ENCODE peak calls at places on chromosome 18, in six cellular contexts. U is tibial nerve, M is HAP-1, Y is astrocyte, W is NT2/D1, P is breast epithelium. T is an unnamed sample.

GRCh38 chr18:50560681-50561629 is 1.1 kb downstream of the MAPK4 start:
- DNase-seq in U (no peak), M (peak; percentile 42), Y (no peak), W (no peak), P (no peak), T (peak; percentile 33)

GRCh38 chr18:26225022-26225693 is 1.1 kb upstream of the TAF4B start:
- DNase-seq in U (no peak), M (peak; percentile 18), Y (no peak), W (no peak), P (no peak), T (no peak)

GRCh38 chr18:47795448-47795843 is 135.0 kb downstream of the SMAD2 start:
- DNase-seq in U (no peak), M (no peak), Y (no peak), W (no peak), P (no peak), T (no peak)

GRCh38 chr18:80105369-80106167 is 3.5 kb upstream of the ADNP2 start:
- DNase-seq in U (no peak), M (no peak), Y (no peak), W (no peak), P (no peak), T (no peak)

GRCh38 chr18:23354625-23355024 is 98.5 kb upstream of the RIOK3 start:
- DNase-seq in U (no peak), M (no peak), Y (peak; percentile 81), W (no peak), P (no peak), T (no peak)

GRCh38 chr18:77059294-77059916 is 73.2 kb downstream of the MBP start:
- DNase-seq in U (peak; percentile 67), M (peak; percentile 62), Y (no peak), W (no peak), P (no peak), T (peak; percentile 83)

GRCh38 chr18:48815581-48816324 is 135.0 kb downstream of the SMAD7 start:
- DNase-seq in U (no peak), M (peak; percentile 4), Y (peak; percentile 55), W (no peak), P (no peak), T (no peak)

GRCh38 chr18:29123706-29124530 is 947.0 kb upstream of the CDH2 start:
- DNase-seq in U (no peak), M (no peak), Y (no peak), W (no peak), P (no peak), T (no peak)

GRCh38 chr18:8912348-8913057 is 190.0 kb upstream of the NDUFV2 start:
- DNase-seq in U (no peak), M (no peak), Y (no peak), W (no peak), P (no peak), T (no peak)

GRCh38 chr18:37547196-37547595 is 18.4 kb downstream of the CELF4 start:
- DNase-seq in U (no peak), M (no peak), Y (no peak), W (no peak), P (no peak), T (peak; percentile 33)

GRCh38 chr18:76452357-76452756 is 42.7 kb downstream of the ZNF516 start:
- DNase-seq in U (no peak), M (no peak), Y (peak; percentile 66), W (no peak), P (no peak), T (no peak)

GRCh38 chr18:79943608-79944125 is 7.8 kb downstream of the SLC66A2 start:
- DNase-seq in U (no peak), M (peak; percentile 6), Y (no peak), W (no peak), P (no peak), T (no peak)

GRCh38 chr18:70271742-70272141 is 17.1 kb upstream of the SOCS6 start:
- DNase-seq in U (no peak), M (no peak), Y (no peak), W (no peak), P (no peak), T (no peak)

GRCh38 chr18:7677424-7677823 is 110.3 kb downstream of the PTPRM start:
- DNase-seq in U (no peak), M (no peak), Y (no peak), W (no peak), P (no peak), T (no peak)

GRCh38 chr18:2186967-2187366 is 384.3 kb downstream of the METTL4 start:
- DNase-seq in U (no peak), M (no peak), Y (no peak), W (no peak), P (no peak), T (no peak)

DNA sequence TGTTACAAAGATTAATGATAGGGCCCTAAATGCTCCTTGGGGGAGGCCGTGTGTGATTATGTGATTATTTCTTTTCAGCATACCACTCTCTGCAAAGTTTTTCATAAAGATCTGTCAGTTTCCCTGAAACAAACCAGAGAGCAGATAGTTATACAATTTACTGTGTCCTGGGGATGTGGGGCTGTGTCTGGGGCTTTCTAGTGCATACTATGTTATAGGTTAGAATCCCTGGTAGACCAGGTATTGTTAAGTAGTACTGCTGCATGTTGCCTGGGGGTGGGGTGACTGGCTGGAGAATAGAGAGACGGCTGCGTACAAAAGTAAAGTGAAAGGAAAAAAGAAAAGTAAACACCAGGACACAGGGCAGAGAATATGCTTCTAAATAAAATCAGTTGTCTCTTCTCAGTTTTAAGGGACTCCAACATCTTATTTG is 3.3 kb upstream of the CCBE1 start:
- DNase-seq in U (no peak), M (no peak), Y (no peak), W (no peak), P (no peak), T (no peak)
- H3K4me3 ChIP-seq in U (no peak overlapping the region), M (no peak overlapping the region), Y (no peak overlapping the region), W (no peak overlapping the region), P (no peak overlapping the region), T (no peak overlapping the region)

DNA sequence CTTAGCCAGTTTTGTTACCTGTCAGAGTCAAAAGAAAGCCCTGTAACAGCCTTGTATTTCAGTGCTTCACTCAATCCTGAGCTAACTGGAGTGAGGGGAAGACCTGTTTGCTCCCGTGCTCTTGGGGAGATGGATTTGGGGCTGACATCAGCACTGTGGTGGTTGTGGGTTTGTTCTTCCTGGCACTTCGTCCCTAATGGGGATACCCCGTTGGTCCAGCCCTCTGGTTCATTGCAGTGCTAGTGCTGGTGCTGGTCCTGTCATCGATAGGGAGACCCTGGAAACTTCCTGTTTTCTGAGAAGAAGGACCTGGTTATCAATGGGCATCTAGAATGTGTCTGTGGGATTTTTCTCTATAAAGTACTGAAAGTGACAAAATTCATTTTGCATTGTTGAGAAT is 205.4 kb downstream of the ZNF407 start:
- DNase-seq in U (no peak), M (no peak), Y (no peak), W (no peak), P (no peak), T (no peak)
- H3K9me3 ChIP-seq in U (no peaks in the 10 kb centered on the region), M (no peaks in the 10 kb centered on the region), Y (no peaks in the 10 kb centered on the region), W (no peaks in the 10 kb centered on the region), P (no peaks in the 10 kb centered on the region), T (no peaks in the 10 kb centered on the region)

GRCh38 chr18:31042391-31043181 is at the start of gene DSC3:
- DNase-seq in U (no peak), M (no peak), Y (peak; percentile 19), W (peak; percentile 15), P (peak; percentile 53), T (peak; percentile 35)
- H3K4me3 ChIP-seq in U (peak within 1 kb of the TSS; percentile 39), M (no peak within 1 kb of the TSS), Y (peak within 1 kb of the TSS; percentile 58), W (peak within 1 kb of the TSS; percentile 56), P (peak within 1 kb of the TSS; percentile 70), T (peak within 1 kb of the TSS; percentile 34)

DNA sequence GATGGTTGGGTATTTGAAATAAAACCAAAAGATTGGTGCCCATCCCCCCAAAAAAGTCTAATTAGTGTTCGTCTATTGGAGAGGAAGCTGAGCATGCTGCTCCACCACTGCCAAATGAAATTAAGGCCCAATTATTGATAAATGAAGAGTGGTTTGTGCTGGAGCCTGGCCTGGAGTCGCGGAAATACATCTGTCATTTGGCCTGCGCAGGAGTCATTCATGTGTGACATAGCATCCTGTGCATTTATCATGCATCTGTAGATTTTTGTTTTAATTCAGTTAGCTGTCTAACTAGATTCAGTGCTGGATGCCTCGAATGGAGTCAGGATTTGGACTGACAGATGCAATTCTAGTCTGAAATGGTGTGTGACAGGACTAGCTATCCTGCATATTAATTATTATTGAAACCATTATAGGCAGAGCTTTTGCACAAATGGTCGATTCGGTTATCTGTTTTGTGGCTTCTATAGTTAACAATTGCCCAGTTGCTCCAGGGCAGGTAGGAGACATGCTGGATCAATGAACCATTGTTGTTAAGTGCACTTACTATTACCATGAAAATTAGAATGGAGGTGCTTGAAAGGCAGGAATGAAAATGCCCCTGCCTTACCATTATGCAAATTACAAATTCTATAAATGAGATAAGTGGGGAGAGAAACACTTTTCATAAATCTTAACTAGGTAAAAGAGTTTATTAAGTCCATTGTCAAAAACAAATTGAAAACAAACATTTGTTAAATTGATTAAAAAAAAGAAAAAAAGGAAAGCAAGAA is 450.5 kb upstream of the TCF4 start:
- DNase-seq in U (no peak), M (peak; percentile 76), Y (no peak), W (no peak), P (no peak), T (no peak)
- H3K9me3 ChIP-seq in U (no peaks in the 10 kb centered on the region), M (peaks cover 4% of the 10 kb centered on the region), Y (no peaks in the 10 kb centered on the region), W (peaks cover 1% of the 10 kb centered on the region), P (peaks cover under 1% of the 10 kb centered on the region), T (no peaks in the 10 kb centered on the region)

GRCh38 chr18:46333371-46334199 is 229.4 kb downstream of the HAUS1 start:
- DNase-seq in U (no peak), M (peak; percentile 61), Y (peak; percentile 20), W (no peak), P (peak; percentile 31), T (peak; percentile 33)
- H3K4me3 ChIP-seq in U (peak overlapping the region; percentile 18), M (peak overlapping the region; percentile 37), Y (peak overlapping the region; percentile 55), W (peak overlapping the region; percentile 63), P (peak overlapping the region; percentile 82), T (peak overlapping the region; percentile 99)

GRCh38 chr18:64372850-64373249 is 224.0 kb upstream of the LINC00305 start:
- DNase-seq in U (no peak), M (no peak), Y (no peak), W (no peak), P (no peak), T (no peak)

GRCh38 chr18:64365106-64365505 is 216.2 kb upstream of the LINC00305 start:
- DNase-seq in U (no peak), M (no peak), Y (no peak), W (no peak), P (no peak), T (no peak)

GRCh38 chr18:64370036-64370435 is 221.1 kb upstream of the LINC00305 start:
- DNase-seq in U (no peak), M (peak; percentile 52), Y (no peak), W (no peak), P (no peak), T (no peak)
- H3K9me3 ChIP-seq in U (no peaks in the 10 kb centered on the region), M (no peaks in the 10 kb centered on the region), Y (no peaks in the 10 kb centered on the region), W (no peaks in the 10 kb centered on the region), P (peaks cover 5% of the 10 kb centered on the region), T (no peaks in the 10 kb centered on the region)

GRCh38 chr18:73827801-73828200 is 319.8 kb downstream of the FBXO15 start:
- DNase-seq in U (no peak), M (no peak), Y (peak; percentile 5), W (no peak), P (no peak), T (no peak)
- H3K4me3 ChIP-seq in U (no peak overlapping the region), M (no peak overlapping the region), Y (no peak overlapping the region), W (no peak overlapping the region), P (no peak overlapping the region), T (no peak overlapping the region)

T was measured in cardiac muscle cell.